ENCODE peak calls at places on chromosomes 4 and X, in five cellular contexts. Q is progenitor cell of endocrine pancreas, M is mesothelial cell of epicardium, U is nephron progenitor cell, W is WERI-Rb-1. J is an unnamed sample.

GRCh38 chrX:127187095-127187494 is 367.6 kb downstream of the PRR32 start:
- DNase-seq in Q (no peak), M (no peak), U (no peak), W (no peak), J (no peak)

GRCh38 chr4:155442267-155443105 is 65.7 kb upstream of the MAP9 start:
- DNase-seq in Q (peak; percentile 64), M (peak; percentile 57), U (peak; percentile 86), W (peak; percentile 75), J (peak; percentile 36)

GRCh38 chrX:103254171-103254824 is 657 bp downstream of the TCEAL8 start:
- DNase-seq in Q (peak; percentile 39), M (no peak), U (peak; percentile 71), W (peak; percentile 73), J (no peak)

GRCh38 chrX:16511776-16512400 is 138.1 kb upstream of the S100G start:
- DNase-seq in Q (no peak), M (no peak), U (no peak), W (no peak), J (no peak)

GRCh38 chrX:40539214-40540142 is 41.3 kb upstream of the ATP6AP2 start:
- DNase-seq in Q (no peak), M (no peak), U (peak; percentile 16), W (peak; percentile 71), J (peak; percentile 19)

GRCh38 chr4:160495356-160495755 is 1392.5 kb downstream of the RAPGEF2 start:
- DNase-seq in Q (no peak), M (no peak), U (no peak), W (no peak), J (no peak)

GRCh38 chrX:134585446-134585845 is 72.8 kb downstream of the PLAC1 start:
- DNase-seq in Q (no peak), M (no peak), U (no peak), W (no peak), J (no peak)

GRCh38 chr4:7941111-7942018 is 1.7 kb upstream of the AFAP1 start:
- DNase-seq in Q (no peak), M (no peak), U (no peak), W (no peak), J (no peak)

GRCh38 chr4:169098054-169098896 is 88.2 kb upstream of the CBR4 start:
- DNase-seq in Q (no peak), M (no peak), U (no peak), W (no peak), J (no peak)

GRCh38 chrX:41313419-41313818 is 20.5 kb upstream of the DDX3X start:
- DNase-seq in Q (no peak), M (no peak), U (no peak), W (no peak), J (no peak)

GRCh38 chr4:189090174-189090814 is 850.4 kb upstream of the FRG1 start:
- DNase-seq in Q (no peak), M (no peak), U (peak; percentile 10), W (no peak), J (no peak)

GRCh38 chrX:40433160-40433559 is 147.6 kb upstream of the ATP6AP2 start:
- DNase-seq in Q (no peak), M (no peak), U (no peak), W (no peak), J (no peak)

GRCh38 chrX:107508925-107509324 is 59.5 kb downstream of the FRMPD3 start:
- DNase-seq in Q (no peak), M (no peak), U (no peak), W (no peak), J (no peak)

GRCh38 chr4:2510351-2511259 is 25.8 kb upstream of the FAM193A start:
- DNase-seq in Q (no peak), M (no peak), U (no peak), W (no peak), J (no peak)

GRCh38 chr4:11765849-11766453 is 337.3 kb upstream of the HS3ST1 start:
- DNase-seq in Q (no peak), M (no peak), U (peak; percentile 30), W (peak; percentile 39), J (no peak)

GRCh38 chrX:111041018-111041462 is 55.0 kb upstream of the PAK3 start:
- DNase-seq in Q (no peak), M (no peak), U (no peak), W (no peak), J (no peak)

GRCh38 chr4:1664141-1664540 is 20.0 kb downstream of the FAM53A start:
- DNase-seq in Q (no peak), M (no peak), U (no peak), W (no peak), J (no peak)

GRCh38 chr4:684611-685010 is 4.3 kb downstream of the SLC49A3 start:
- DNase-seq in Q (no peak), M (no peak), U (no peak), W (no peak), J (no peak)

GRCh38 chr4:171599628-171600027 is 213.6 kb upstream of the GALNTL6 start:
- DNase-seq in Q (no peak), M (no peak), U (no peak), W (no peak), J (no peak)

GRCh38 chr4:153409412-153409811 is 56.7 kb upstream of the TMEM131L start:
- DNase-seq in Q (no peak), M (no peak), U (no peak), W (no peak), J (no peak)

GRCh38 chr4:52979020-52979419 is 116.9 kb downstream of the RASL11B start:
- DNase-seq in Q (no peak), M (no peak), U (no peak), W (no peak), J (no peak)

GRCh38 chr4:85761803-85762202 is 286.9 kb downstream of the ARHGAP24 start:
- DNase-seq in Q (no peak), M (no peak), U (no peak), W (no peak), J (no peak)

GRCh38 chr4:78775278-78776030 is 696 bp upstream of the BMP2K start:
- DNase-seq in Q (peak; percentile 73), M (peak; percentile 69), U (peak; percentile 77), W (peak; percentile 86), J (no peak)

GRCh38 chr4:78776729-78777555 is 792 bp downstream of the BMP2K start:
- DNase-seq in Q (peak; percentile 19), M (no peak), U (peak; percentile 43), W (peak; percentile 31), J (no peak)

GRCh38 chr4:78777556-78777900 is 1.4 kb downstream of the BMP2K start:
- DNase-seq in Q (no peak), M (no peak), U (no peak), W (no peak), J (no peak)

GRCh38 chr4:78774395-78774794 is 1.8 kb upstream of the BMP2K start:
- DNase-seq in Q (no peak), M (no peak), U (no peak), W (no peak), J (no peak)

GRCh38 chr4:78776031-78776728 is at the start of gene BMP2K:
- DNase-seq in Q (peak; percentile 83), M (peak; percentile 79), U (peak; percentile 89), W (peak; percentile 80), J (peak; percentile 92)
- TF ChIP-seq CTCF in Q (peak; percentile 45), M (no peak), U (no peak), W (peak; percentile 21), J (no peak)

DNA sequence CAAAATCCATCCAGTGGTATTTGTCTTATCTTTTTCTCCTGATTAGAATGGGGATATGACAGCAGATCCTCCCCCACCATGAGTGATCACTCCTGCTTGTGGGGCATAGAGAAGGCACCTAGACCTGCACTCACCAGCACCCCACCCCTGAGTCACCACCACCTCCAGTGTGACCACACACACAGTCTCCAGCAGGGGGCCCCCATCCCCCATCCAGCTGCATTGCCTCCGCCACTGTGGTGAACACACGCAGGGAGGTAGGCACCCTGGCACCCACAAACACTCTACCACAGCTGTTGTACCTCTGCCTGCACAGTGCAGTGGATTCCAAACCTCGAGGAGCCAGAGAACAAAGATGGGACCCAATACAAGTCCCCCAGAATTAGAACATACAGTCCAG is 9.0 kb upstream of the MAGEA8 start:
- DNase-seq in Q (no peak), M (no peak), U (peak; percentile 42), W (peak; percentile 64), J (no peak)
- TF ChIP-seq CTCF in Q (peak; percentile 53), M (no peak), U (peak; percentile 39), W (peak; percentile 85), J (no peak)

GRCh38 chr4:92012899-92013867 is 290.6 kb upstream of the GRID2 start:
- DNase-seq in Q (peak; percentile 20), M (no peak), U (peak; percentile 12), W (no peak), J (no peak)
- TF ChIP-seq CTCF in Q (peak; percentile 67), M (no peak), U (peak; percentile 26), W (no peak), J (no peak)

GRCh38 chr4:102036619-102037376 is 246.3 kb downstream of the BANK1 start:
- DNase-seq in Q (no peak), M (no peak), U (no peak), W (no peak), J (no peak)
- TF ChIP-seq CTCF in Q (no peak), M (no peak), U (no peak), W (no peak), J (no peak)

GRCh38 chr4:73619351-73619750 is 885 bp downstream of the RASSF6 start:
- DNase-seq in Q (no peak), M (no peak), U (no peak), W (no peak), J (no peak)

GRCh38 chr4:73620115-73620792 is at the start of gene RASSF6:
- DNase-seq in Q (peak; percentile 79), M (no peak), U (peak; percentile 71), W (peak; percentile 66), J (no peak)

GRCh38 chr4:73615613-73616012 is 4.6 kb downstream of the RASSF6 start:
- DNase-seq in Q (no peak), M (no peak), U (no peak), W (no peak), J (no peak)

GRCh38 chr4:73614468-73614867 is 5.8 kb downstream of the RASSF6 start:
- DNase-seq in Q (no peak), M (no peak), U (no peak), W (no peak), J (no peak)

GRCh38 chr4:73617256-73617655 is 3.0 kb downstream of the RASSF6 start:
- DNase-seq in Q (no peak), M (no peak), U (no peak), W (no peak), J (no peak)
- TF ChIP-seq CTCF in Q (no peak), M (no peak), U (no peak), W (no peak), J (no peak)

DNA sequence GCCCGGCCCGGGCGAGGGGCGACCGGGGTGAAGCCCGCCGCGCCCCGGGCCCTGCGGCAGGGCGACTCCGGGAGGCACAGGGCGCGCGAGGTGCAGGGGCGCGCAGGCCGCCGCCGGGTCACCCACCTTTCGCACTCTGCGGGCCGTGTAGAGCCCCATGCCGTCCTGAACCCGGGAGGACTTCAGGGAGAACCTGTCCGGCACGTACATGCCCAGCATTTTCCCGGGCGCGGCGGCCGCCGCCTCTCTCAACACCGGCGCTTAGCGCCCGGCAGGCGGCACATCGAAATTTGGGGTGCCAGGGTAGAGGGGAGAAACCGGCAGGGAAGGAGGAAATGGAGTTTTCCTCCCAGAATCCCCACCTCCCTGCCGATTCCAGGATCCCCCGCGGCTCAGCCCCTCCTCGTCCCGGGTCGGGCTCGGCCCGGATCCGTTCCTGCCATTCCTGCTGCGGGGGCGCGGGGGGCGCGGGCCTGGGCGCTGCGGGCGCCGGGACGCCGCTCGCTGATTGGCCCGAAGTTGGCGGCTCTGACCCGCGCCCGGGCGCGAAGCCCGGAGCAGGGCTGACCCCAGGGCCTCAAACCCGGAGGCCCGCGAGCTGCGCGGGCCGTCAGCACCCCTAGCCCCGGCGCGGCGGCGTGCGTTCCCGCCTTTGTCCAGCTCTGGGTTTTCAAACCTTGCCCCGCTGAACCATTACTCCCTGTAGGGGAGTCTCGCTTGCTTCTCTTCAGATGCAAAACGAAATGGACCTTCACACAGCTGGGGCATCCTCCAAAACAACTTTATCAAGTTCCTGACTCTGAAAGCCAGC is at the start of gene PRDM5:
- DNase-seq in Q (peak; percentile 42), M (peak; percentile 37), U (peak; percentile 72), W (peak; percentile 77), J (no peak)
- TF ChIP-seq CTCF in Q (peak; percentile 38), M (no peak), U (no peak), W (peak; percentile 16), J (no peak)

J was measured in activated B cell treated with CpG ODN at 0.5 μM for 24 hours.